ENCODE peak calls at places on chromosomes 11 and 22, in ten cellular contexts. X, K, O, S, F, A, P, Y, R and N are unnamed samples.

GRCh38 chr11:26557666-26558065 is 14.4 kb downstream of the MUC15 start:
- DNase-seq in R (no peak), F (no peak), Y (no peak), O (no peak), X (no peak), K (no peak), S (no peak), P (no peak), A (no peak), N (no peak)

GRCh38 chr11:46237248-46238077 is 40.0 kb upstream of the CREB3L1 start:
- DNase-seq in S (peak), X (peak), F (peak), O (peak), K (peak), R (peak), Y (peak), A (peak), P (peak), N (peak)

GRCh38 chr11:67120881-67121710 is 2.0 kb downstream of the KDM2A start:
- DNase-seq in P (no peak), R (peak), F (peak), Y (no peak), K (no peak), X (peak), A (no peak), S (peak), O (no peak), N (no peak)

GRCh38 chr22:36544107-36544620 is 15.2 kb upstream of the EIF3D start:
- DNase-seq in K (no peak), P (no peak), Y (no peak), S (no peak), A (no peak), F (no peak), X (no peak), O (no peak), R (peak), N (no peak)

GRCh38 chr22:21967693-21968271 is 14.8 kb downstream of the TOP3B start:
- DNase-seq in S (no peak), Y (no peak), F (no peak), A (no peak), K (no peak), X (no peak), R (no peak), P (no peak), O (no peak), N (no peak)

GRCh38 chr11:3146612-3147256 is 18.4 kb downstream of the OSBPL5 start:
- DNase-seq in K (no peak), Y (no peak), X (no peak), R (peak), S (no peak), P (no peak), O (no peak), F (peak), A (peak), N (no peak)

GRCh38 chr11:75461136-75461535 is 28.1 kb upstream of the KLHL35 start:
- DNase-seq in P (peak), X (no peak), Y (no peak), O (no peak), S (no peak), F (no peak), A (no peak), R (no peak), K (no peak), N (no peak)

GRCh38 chr11:73995247-73995646 is 12.6 kb upstream of the UCP2 start:
- DNase-seq in F (no peak), A (no peak), S (no peak), X (no peak), O (no peak), Y (no peak), P (no peak), K (no peak), R (no peak), N (no peak)

GRCh38 chr11:134750619-134751018 is 338.6 kb upstream of the B3GAT1 start:
- DNase-seq in R (no peak), K (no peak), A (no peak), O (no peak), F (no peak), P (no peak), X (no peak), Y (no peak), S (no peak), N (peak)

GRCh38 chr11:64261556-64262080 is 10.3 kb downstream of the PLCB3 start:
- DNase-seq in F (no peak), A (no peak), X (no peak), Y (no peak), S (no peak), O (no peak), P (no peak), K (peak), R (no peak), N (no peak)

GRCh38 chr22:24521791-24522245 is 26.7 kb downstream of the UPB1 start:
- DNase-seq in R (peak), Y (peak), X (no peak), O (no peak), P (peak), S (peak), A (no peak), K (peak), F (no peak), N (no peak)

GRCh38 chr11:79472736-79473536 is 32.1 kb upstream of the TENM4 start:
- DNase-seq in Y (no peak), A (no peak), S (no peak), O (no peak), K (no peak), X (no peak), F (no peak), R (no peak), P (no peak), N (no peak)

GRCh38 chr22:30333707-30334087 is 7.0 kb upstream of the TBC1D10A start:
- DNase-seq in O (no peak), R (no peak), S (no peak), X (no peak), Y (no peak), K (no peak), A (no peak), F (no peak), P (no peak), N (no peak)

GRCh38 chr11:35111171-35112055 is 27.6 kb upstream of the CD44 start:
- DNase-seq in P (no peak), O (peak), Y (no peak), A (peak), X (no peak), F (no peak), K (peak), R (peak), S (no peak), N (no peak)

GRCh38 chr22:49687333-49687732 is 140.3 kb downstream of the BRD1 start:
- DNase-seq in Y (no peak), A (no peak), K (no peak), P (no peak), X (peak), S (no peak), O (no peak), R (no peak), F (no peak), N (no peak)

GRCh38 chr11:32550207-32550606 is 33.4 kb upstream of the EIF3M start:
- DNase-seq in F (no peak), A (no peak), K (no peak), R (no peak), X (no peak), Y (no peak), P (no peak), O (no peak), S (no peak), N (no peak)

GRCh38 chr11:26245046-26245445 is 86.9 kb upstream of the ANO3 start:
- DNase-seq in K (no peak), S (no peak), O (no peak), A (no peak), X (no peak), R (no peak), Y (no peak), F (no peak), P (no peak), N (no peak)

GRCh38 chr22:35172452-35172851 is 84.8 kb upstream of the HMGXB4 start:
- DNase-seq in K (no peak), S (no peak), R (no peak), P (no peak), Y (no peak), X (peak), O (no peak), A (no peak), F (no peak), N (no peak)

GRCh38 chr11:33135216-33135615 is 26.1 kb downstream of the CSTF3 start:
- DNase-seq in P (no peak), Y (no peak), A (no peak), K (no peak), O (no peak), R (peak), S (no peak), F (no peak), X (no peak), N (no peak)

GRCh38 chr22:42716221-42716620 is 4.4 kb downstream of the A4GALT start:
- DNase-seq in X (no peak), K (no peak), P (no peak), A (no peak), S (no peak), Y (no peak), R (no peak), F (no peak), O (no peak), N (no peak)

GRCh38 chr11:68215524-68216170 is 2.6 kb upstream of the KMT5B start:
- DNase-seq in X (no peak), A (no peak), S (no peak), O (no peak), Y (no peak), F (no peak), P (no peak), K (peak), R (no peak), N (no peak)

GRCh38 chr22:41976070-41976901 is 7.0 kb downstream of the SEPTIN3 start:
- DNase-seq in F (no peak), R (no peak), O (peak), Y (no peak), X (no peak), S (no peak), K (peak), P (no peak), A (no peak), N (no peak)

GRCh38 chr11:12540913-12541587 is 133.2 kb upstream of the TEAD1 start:
- DNase-seq in X (peak), F (no peak), S (no peak), Y (no peak), O (no peak), R (peak), K (no peak), P (no peak), A (no peak), N (peak)

GRCh38 chr11:121930004-121930965 is 185.7 kb downstream of the BLID start:
- DNase-seq in S (no peak), O (no peak), F (no peak), A (no peak), R (no peak), X (no peak), Y (no peak), P (peak), K (no peak), N (no peak)

GRCh38 chr11:65183201-65183891 is 1.6 kb downstream of the CAPN1 start:
- DNase-seq in R (no peak), Y (peak), S (peak), A (peak), X (peak), F (no peak), K (peak), O (no peak), P (peak), N (no peak)

GRCh38 chr11:12213920-12214319 is 103.5 kb downstream of the MICAL2 start:
- DNase-seq in K (no peak), X (no peak), F (no peak), O (peak), Y (no peak), A (no peak), R (no peak), S (no peak), P (no peak), N (no peak)

GRCh38 chr11:44609028-44609782 is 43.7 kb downstream of the CD82 start:
- DNase-seq in K (no peak), S (no peak), Y (no peak), X (no peak), O (no peak), F (no peak), R (no peak), A (no peak), P (no peak), N (no peak)

DNA sequence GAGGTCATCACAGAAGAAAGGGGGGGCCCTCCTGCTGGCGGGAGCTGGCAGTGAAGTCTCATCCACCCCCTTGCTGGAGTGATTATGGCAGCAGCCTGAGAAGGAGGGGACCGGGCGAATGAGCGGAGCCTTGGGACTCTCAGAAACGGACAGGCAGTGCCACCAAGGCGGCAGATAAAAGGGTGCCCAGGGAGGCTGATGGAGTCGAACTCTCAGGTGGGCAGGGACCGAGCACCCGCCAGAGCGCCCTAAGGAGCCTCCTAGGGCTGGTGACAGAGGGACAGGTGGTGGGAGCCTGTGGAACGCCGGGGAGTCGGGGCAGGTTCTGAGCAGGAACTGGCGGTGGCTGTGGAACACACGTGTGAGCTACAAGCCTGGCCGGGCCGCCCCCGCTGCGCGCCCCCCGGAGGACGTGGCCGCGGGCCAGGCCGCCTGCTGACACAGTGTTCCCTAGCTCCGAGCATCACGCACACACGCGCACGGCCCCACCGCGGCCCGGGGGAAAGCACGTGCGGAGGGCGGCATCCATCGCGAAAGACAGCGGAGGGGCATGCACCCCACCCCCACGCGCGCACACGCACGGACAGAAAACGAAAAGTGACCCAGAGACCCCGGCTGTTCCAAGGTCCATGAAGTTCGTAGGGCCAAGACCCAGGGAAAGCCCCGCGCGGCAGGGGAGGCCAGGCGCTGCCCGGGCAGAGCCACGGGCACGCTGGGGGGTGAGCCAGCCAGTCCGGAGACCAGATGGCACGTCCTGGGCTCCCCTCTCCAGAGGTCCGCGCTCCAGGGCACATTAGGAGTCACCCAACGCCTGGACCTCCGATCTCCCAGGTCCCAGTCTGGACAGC is 1.0 kb downstream of the VWCE start:
- DNase-seq in R (peak), A (peak), F (peak), X (peak), P (peak), K (peak), O (no peak), S (no peak), Y (no peak), N (peak)
- H3K4me3 ChIP-seq in R (peak), A (no peak), F (peak), X (peak), P (peak), K (peak), O (no peak), S (peak), Y (peak), N (peak)

GRCh38 chr11:116865696-116866095 is 28.3 kb upstream of the APOA1 start:
- DNase-seq in A (no peak), F (no peak), S (no peak), Y (no peak), O (no peak), P (no peak), X (no peak), K (no peak), R (no peak), N (no peak)
- H3K4me3 ChIP-seq in A (no peak), F (no peak), S (no peak), Y (no peak), O (no peak), P (no peak), X (no peak), K (no peak), R (no peak), N (no peak)

GRCh38 chr11:57320067-57320718 is 4.6 kb downstream of the TNKS1BP1 start:
- DNase-seq in O (no peak), R (no peak), A (peak), F (no peak), Y (no peak), P (no peak), X (no peak), S (no peak), K (peak), N (no peak)
- H3K4me3 ChIP-seq in O (no peak), R (no peak), A (no peak), F (no peak), Y (no peak), P (peak), X (no peak), S (no peak), K (no peak), N (peak)

GRCh38 chr22:19483481-19484244 is 3.9 kb downstream of the CDC45 start:
- DNase-seq in F (no peak), K (no peak), P (no peak), O (peak), A (no peak), S (no peak), Y (no peak), R (peak), X (no peak), N (no peak)
- H3K4me3 ChIP-seq in F (no peak), K (no peak), P (no peak), O (no peak), A (no peak), S (no peak), Y (no peak), R (no peak), X (no peak), N (no peak)